ENCODE peak calls at places on chromosomes 7 and 10, in six cellular contexts. One of them, this sample, is unnamed.

GRCh38 chr7:105224884-105225651 is 163.7 kb downstream of the SRPK2 start:
- DNase-seq in OCI-LY7: peak; percentile 7
- DNase-seq in fibroblast of lung: peak; percentile 95
- DNase-seq in EL: peak; percentile 89
- DNase-seq in Caco-2: no peak
- DNase-seq in activated naive CD4-positive, alpha-beta T cell treated with anti-CD3 and anti-CD28 coated beads, Interleukin-2, amount 50 U/mL, for 16 hours: no peak
- DNase-seq in this sample: peak; percentile 58

GRCh38 chr10:43137701-43137970 is 609 bp upstream of the CSGALNACT2 start:
- DNase-seq in OCI-LY7: peak; percentile 40
- DNase-seq in fibroblast of lung: peak; percentile 72
- DNase-seq in EL: peak; percentile 61
- DNase-seq in activated naive CD4-positive, alpha-beta T cell treated with anti-CD3 and anti-CD28 coated beads, Interleukin-2, amount 50 U/mL, for 16 hours: peak; percentile 48
- DNase-seq in Caco-2: peak; percentile 41
- DNase-seq in this sample: no peak

GRCh38 chr7:3918576-3918975 is 617.5 kb downstream of the SDK1 start:
- DNase-seq in Caco-2: no peak
- DNase-seq in OCI-LY7: no peak
- DNase-seq in fibroblast of lung: no peak
- DNase-seq in EL: no peak
- DNase-seq in activated naive CD4-positive, alpha-beta T cell treated with anti-CD3 and anti-CD28 coated beads, Interleukin-2, amount 50 U/mL, for 16 hours: no peak
- DNase-seq in this sample: no peak

GRCh38 chr7:360454-361100 is 70.6 kb downstream of the FOXL3 start:
- DNase-seq in Caco-2: no peak
- DNase-seq in activated naive CD4-positive, alpha-beta T cell treated with anti-CD3 and anti-CD28 coated beads, Interleukin-2, amount 50 U/mL, for 16 hours: peak; percentile 59
- DNase-seq in fibroblast of lung: no peak
- DNase-seq in EL: no peak
- DNase-seq in OCI-LY7: no peak
- DNase-seq in this sample: no peak

GRCh38 chr10:110919971-110920881 is 822 bp downstream of the SHOC2 start:
- DNase-seq in Caco-2: peak; percentile 59
- DNase-seq in fibroblast of lung: peak; percentile 34
- DNase-seq in activated naive CD4-positive, alpha-beta T cell treated with anti-CD3 and anti-CD28 coated beads, Interleukin-2, amount 50 U/mL, for 16 hours: peak; percentile 18
- DNase-seq in EL: peak; percentile 50
- DNase-seq in OCI-LY7: peak; percentile 97
- DNase-seq in this sample: peak; percentile 98

GRCh38 chr10:97920865-97921264 is 71.2 kb downstream of the GOLGA7B start:
- DNase-seq in OCI-LY7: no peak
- DNase-seq in activated naive CD4-positive, alpha-beta T cell treated with anti-CD3 and anti-CD28 coated beads, Interleukin-2, amount 50 U/mL, for 16 hours: no peak
- DNase-seq in EL: no peak
- DNase-seq in Caco-2: no peak
- DNase-seq in fibroblast of lung: no peak
- DNase-seq in this sample: no peak

GRCh38 chr7:82156938-82157337 is 286.6 kb downstream of the CACNA2D1 start:
- DNase-seq in Caco-2: no peak
- DNase-seq in OCI-LY7: no peak
- DNase-seq in fibroblast of lung: peak; percentile 22
- DNase-seq in activated naive CD4-positive, alpha-beta T cell treated with anti-CD3 and anti-CD28 coated beads, Interleukin-2, amount 50 U/mL, for 16 hours: no peak
- DNase-seq in EL: no peak
- DNase-seq in this sample: no peak

GRCh38 chr10:11112718-11113117 is 95.0 kb downstream of the CELF2 start:
- DNase-seq in EL: no peak
- DNase-seq in OCI-LY7: no peak
- DNase-seq in activated naive CD4-positive, alpha-beta T cell treated with anti-CD3 and anti-CD28 coated beads, Interleukin-2, amount 50 U/mL, for 16 hours: no peak
- DNase-seq in fibroblast of lung: no peak
- DNase-seq in Caco-2: no peak
- DNase-seq in this sample: no peak

GRCh38 chr10:122815458-122815857 is 30.2 kb downstream of the CUZD1 start:
- DNase-seq in OCI-LY7: no peak
- DNase-seq in fibroblast of lung: no peak
- DNase-seq in activated naive CD4-positive, alpha-beta T cell treated with anti-CD3 and anti-CD28 coated beads, Interleukin-2, amount 50 U/mL, for 16 hours: no peak
- DNase-seq in Caco-2: no peak
- DNase-seq in EL: no peak
- DNase-seq in this sample: no peak

GRCh38 chr10:21661087-21661486 is 127.1 kb downstream of the MLLT10 start:
- DNase-seq in EL: no peak
- DNase-seq in activated naive CD4-positive, alpha-beta T cell treated with anti-CD3 and anti-CD28 coated beads, Interleukin-2, amount 50 U/mL, for 16 hours: no peak
- DNase-seq in OCI-LY7: no peak
- DNase-seq in fibroblast of lung: no peak
- DNase-seq in Caco-2: no peak
- DNase-seq in this sample: no peak

GRCh38 chr10:30821994-30822692 is 192.6 kb upstream of the LYZL2 start:
- DNase-seq in fibroblast of lung: no peak
- DNase-seq in activated naive CD4-positive, alpha-beta T cell treated with anti-CD3 and anti-CD28 coated beads, Interleukin-2, amount 50 U/mL, for 16 hours: no peak
- DNase-seq in EL: no peak
- DNase-seq in Caco-2: no peak
- DNase-seq in OCI-LY7: no peak
- DNase-seq in this sample: no peak

GRCh38 chr7:26440993-26441636 is 149.5 kb downstream of the SNX10 start:
- DNase-seq in Caco-2: no peak
- DNase-seq in EL: no peak
- DNase-seq in fibroblast of lung: no peak
- DNase-seq in activated naive CD4-positive, alpha-beta T cell treated with anti-CD3 and anti-CD28 coated beads, Interleukin-2, amount 50 U/mL, for 16 hours: no peak
- DNase-seq in OCI-LY7: no peak
- DNase-seq in this sample: no peak

GRCh38 chr7:121304259-121304658 is 24.5 kb upstream of the WNT16 start:
- DNase-seq in activated naive CD4-positive, alpha-beta T cell treated with anti-CD3 and anti-CD28 coated beads, Interleukin-2, amount 50 U/mL, for 16 hours: no peak
- DNase-seq in OCI-LY7: no peak
- DNase-seq in Caco-2: no peak
- DNase-seq in fibroblast of lung: no peak
- DNase-seq in EL: no peak
- DNase-seq in this sample: no peak

GRCh38 chr10:92298487-92298886 is 7.5 kb downstream of the MARCHF5 start:
- DNase-seq in fibroblast of lung: no peak
- DNase-seq in EL: no peak
- DNase-seq in OCI-LY7: no peak
- DNase-seq in Caco-2: no peak
- DNase-seq in activated naive CD4-positive, alpha-beta T cell treated with anti-CD3 and anti-CD28 coated beads, Interleukin-2, amount 50 U/mL, for 16 hours: no peak
- DNase-seq in this sample: no peak

GRCh38 chr7:95577137-95577536 is 19.2 kb downstream of the PDK4 start:
- DNase-seq in EL: peak; percentile 59
- DNase-seq in Caco-2: no peak
- DNase-seq in activated naive CD4-positive, alpha-beta T cell treated with anti-CD3 and anti-CD28 coated beads, Interleukin-2, amount 50 U/mL, for 16 hours: no peak
- DNase-seq in fibroblast of lung: no peak
- DNase-seq in OCI-LY7: no peak
- DNase-seq in this sample: no peak

GRCh38 chr10:110304394-110304779 is 333 bp downstream of the SMNDC1 start:
- DNase-seq in fibroblast of lung: no peak
- DNase-seq in activated naive CD4-positive, alpha-beta T cell treated with anti-CD3 and anti-CD28 coated beads, Interleukin-2, amount 50 U/mL, for 16 hours: no peak
- DNase-seq in EL: no peak
- DNase-seq in Caco-2: no peak
- DNase-seq in OCI-LY7: no peak
- DNase-seq in this sample: no peak